ENCODE peak calls at places on chromosome 20, in eight cellular contexts. C is GM12891; U is kidney; M is activated CD8-positive, alpha-beta memory T cell treated with anti-CD3 and anti-CD28 coated beads, Interleukin-2, amount 10 ng/mL, durations not matched to agents 7 days and 5 days; O is mucosa of descending colon; T is fibroblast of the conjunctiva; H is occipital lobe; S is NCI-H2029. D is an unnamed sample.

GRCh38 chr20:57326667-57327455 is 2.7 kb upstream of the SPO11 start:
- DNase-seq in C (no peak), U (no peak), M (peak; percentile 32), O (peak; percentile 34), T (no peak), H (no peak), S (no peak), D (no peak)

GRCh38 chr20:50194831-50195523 is 4.3 kb downstream of the CEBPB start:
- DNase-seq in C (no peak), U (no peak), M (no peak), O (no peak), T (no peak), H (no peak), S (no peak), D (no peak)

GRCh38 chr20:22407237-22408193 is 176.9 kb downstream of the FOXA2 start:
- DNase-seq in C (no peak), U (no peak), M (no peak), O (no peak), T (no peak), H (no peak), S (no peak), D (no peak)

GRCh38 chr20:1001981-1002681 is at the start of gene RSPO4:
- DNase-seq in C (no peak), U (no peak), M (no peak), O (peak; percentile 3), T (no peak), H (no peak), S (no peak), D (no peak)

GRCh38 chr20:48803522-48804053 is 24.2 kb downstream of the PREX1 start:
- DNase-seq in C (no peak), U (no peak), M (no peak), O (no peak), T (no peak), H (no peak), S (no peak), D (no peak)

GRCh38 chr20:8205996-8206395 is 73.9 kb downstream of the PLCB1 start:
- DNase-seq in C (no peak), U (no peak), M (no peak), O (no peak), T (no peak), H (no peak), S (no peak), D (no peak)

GRCh38 chr20:59718071-59718470 is 113.7 kb downstream of the PHACTR3 start:
- DNase-seq in C (no peak), U (no peak), M (no peak), O (no peak), T (no peak), H (no peak), S (no peak), D (no peak)

GRCh38 chr20:6299451-6299850 is 176.6 kb upstream of the FERMT1 start:
- DNase-seq in C (no peak), U (no peak), M (no peak), O (no peak), T (no peak), H (no peak), S (no peak), D (no peak)

GRCh38 chr20:50115041-50115512 is 2.1 kb upstream of the UBE2V1 start:
- DNase-seq in C (no peak), U (no peak), M (no peak), O (no peak), T (no peak), H (no peak), S (no peak), D (no peak)

GRCh38 chr20:11852801-11853200 is 64.9 kb upstream of the BTBD3 start:
- DNase-seq in C (no peak), U (no peak), M (no peak), O (no peak), T (no peak), H (no peak), S (no peak), D (no peak)

GRCh38 chr20:47620808-47621805 is 119.4 kb downstream of the NCOA3 start:
- DNase-seq in C (no peak), U (no peak), M (no peak), O (peak; percentile 27), T (peak; percentile 77), H (no peak), S (peak; percentile 67), D (no peak)

GRCh38 chr20:41573955-41574354 is 44.2 kb downstream of the CHD6 start:
- DNase-seq in C (no peak), U (no peak), M (no peak), O (no peak), T (no peak), H (no peak), S (no peak), D (no peak)

GRCh38 chr20:64077094-64077493 is 2.2 kb downstream of the RGS19 start:
- DNase-seq in C (peak; percentile 77), U (peak; percentile 78), M (peak; percentile 79), O (no peak), T (no peak), H (no peak), S (no peak), D (no peak)

GRCh38 chr20:4406627-4407026 is 315.1 kb upstream of the PRND start:
- DNase-seq in C (no peak), U (no peak), M (no peak), O (no peak), T (peak; percentile 28), H (no peak), S (no peak), D (no peak)